ENCODE peak calls at places on chromosomes 4 and X, in five cellular contexts. One of them, this sample, is unnamed. For H3K4me1, the result is how much of the 10 kb centered on the place peaks cover.

GRCh38 chrX:40644175-40644574 is 3.2 kb downstream of the CXorf38 start:
- DNase-seq in tibial artery: no peak
- DNase-seq in neural progenitor cell: no peak
- DNase-seq in A549: no peak
- DNase-seq in naive thymus-derived CD4-positive, alpha-beta T cell: no peak
- DNase-seq in this sample: no peak

GRCh38 chr4:74223801-74224200 is 65.9 kb downstream of the MTHFD2L start:
- DNase-seq in tibial artery: no peak
- DNase-seq in neural progenitor cell: no peak
- DNase-seq in A549: no peak
- DNase-seq in naive thymus-derived CD4-positive, alpha-beta T cell: no peak
- DNase-seq in this sample: no peak

GRCh38 chr4:60396680-60397079 is 803.4 kb upstream of the ADGRL3 start:
- DNase-seq in tibial artery: no peak
- DNase-seq in neural progenitor cell: no peak
- DNase-seq in A549: no peak
- DNase-seq in naive thymus-derived CD4-positive, alpha-beta T cell: no peak
- DNase-seq in this sample: no peak

GRCh38 chr4:139278956-139279722 is 886 bp downstream of the MGARP start:
- DNase-seq in tibial artery: no peak
- DNase-seq in neural progenitor cell: peak
- DNase-seq in A549: no peak
- DNase-seq in naive thymus-derived CD4-positive, alpha-beta T cell: peak
- DNase-seq in this sample: no peak

GRCh38 chrX:106874075-106874474 is 29.1 kb downstream of the RIPPLY1 start:
- DNase-seq in tibial artery: no peak
- DNase-seq in neural progenitor cell: peak
- DNase-seq in A549: peak
- DNase-seq in naive thymus-derived CD4-positive, alpha-beta T cell: peak
- DNase-seq in this sample: no peak

GRCh38 chrX:65723706-65724105 is 56.3 kb downstream of the MSN start:
- DNase-seq in tibial artery: no peak
- DNase-seq in neural progenitor cell: no peak
- DNase-seq in A549: no peak
- DNase-seq in naive thymus-derived CD4-positive, alpha-beta T cell: no peak
- DNase-seq in this sample: no peak

GRCh38 chr4:6734165-6734786 is 18.3 kb downstream of the BLOC1S4 start:
- DNase-seq in tibial artery: no peak
- DNase-seq in neural progenitor cell: no peak
- DNase-seq in A549: no peak
- DNase-seq in naive thymus-derived CD4-positive, alpha-beta T cell: no peak
- DNase-seq in this sample: no peak

GRCh38 chr4:142563682-142564291 is 282.3 kb downstream of the INPP4B start:
- DNase-seq in tibial artery: no peak
- DNase-seq in neural progenitor cell: no peak
- DNase-seq in A549: no peak
- DNase-seq in naive thymus-derived CD4-positive, alpha-beta T cell: no peak
- DNase-seq in this sample: no peak

GRCh38 chr4:83150563-83151330 is 36.2 kb upstream of the PLAC8 start:
- DNase-seq in tibial artery: no peak
- DNase-seq in neural progenitor cell: no peak
- DNase-seq in A549: no peak
- DNase-seq in naive thymus-derived CD4-positive, alpha-beta T cell: no peak
- DNase-seq in this sample: no peak

GRCh38 chr4:68576272-68577100 is at the start of gene UGT2B17:
- DNase-seq in tibial artery: no peak
- DNase-seq in neural progenitor cell: no peak
- DNase-seq in A549: no peak
- DNase-seq in naive thymus-derived CD4-positive, alpha-beta T cell: no peak
- DNase-seq in this sample: no peak

GRCh38 chr4:41600243-41600642 is 62.3 kb downstream of the LIMCH1 start:
- DNase-seq in tibial artery: no peak
- DNase-seq in neural progenitor cell: no peak
- DNase-seq in A549: no peak
- DNase-seq in naive thymus-derived CD4-positive, alpha-beta T cell: no peak
- DNase-seq in this sample: no peak

GRCh38 chr4:38237139-38237538 is 276.9 kb downstream of the PTTG2 start:
- DNase-seq in tibial artery: no peak
- DNase-seq in neural progenitor cell: no peak
- DNase-seq in A549: no peak
- DNase-seq in naive thymus-derived CD4-positive, alpha-beta T cell: no peak
- DNase-seq in this sample: no peak

GRCh38 chrX:18873189-18873791 is 110.6 kb downstream of the PHKA2 start:
- DNase-seq in tibial artery: peak
- DNase-seq in neural progenitor cell: no peak
- DNase-seq in A549: peak
- DNase-seq in naive thymus-derived CD4-positive, alpha-beta T cell: no peak
- DNase-seq in this sample: peak

GRCh38 chr4:1621996-1622637 is 62.0 kb downstream of the FAM53A start:
- DNase-seq in tibial artery: no peak
- DNase-seq in neural progenitor cell: no peak
- DNase-seq in A549: no peak
- DNase-seq in naive thymus-derived CD4-positive, alpha-beta T cell: no peak
- DNase-seq in this sample: no peak

GRCh38 chrX:24662344-24662743 is 15.2 kb upstream of the PCYT1B start:
- DNase-seq in tibial artery: no peak
- DNase-seq in neural progenitor cell: no peak
- DNase-seq in A549: no peak
- DNase-seq in naive thymus-derived CD4-positive, alpha-beta T cell: no peak
- DNase-seq in this sample: no peak

GRCh38 chr4:183242291-183242690 is 77.8 kb downstream of the CLDN22 start:
- DNase-seq in tibial artery: no peak
- DNase-seq in neural progenitor cell: no peak
- DNase-seq in A549: no peak
- DNase-seq in naive thymus-derived CD4-positive, alpha-beta T cell: no peak
- DNase-seq in this sample: no peak
- H3K4me1 ChIP-seq in tibial artery: under half
- H3K4me1 ChIP-seq in neural progenitor cell: under half
- H3K4me1 ChIP-seq in A549: under half
- H3K4me1 ChIP-seq in naive thymus-derived CD4-positive, alpha-beta T cell: under half
- H3K4me1 ChIP-seq in this sample: under half

DNA sequence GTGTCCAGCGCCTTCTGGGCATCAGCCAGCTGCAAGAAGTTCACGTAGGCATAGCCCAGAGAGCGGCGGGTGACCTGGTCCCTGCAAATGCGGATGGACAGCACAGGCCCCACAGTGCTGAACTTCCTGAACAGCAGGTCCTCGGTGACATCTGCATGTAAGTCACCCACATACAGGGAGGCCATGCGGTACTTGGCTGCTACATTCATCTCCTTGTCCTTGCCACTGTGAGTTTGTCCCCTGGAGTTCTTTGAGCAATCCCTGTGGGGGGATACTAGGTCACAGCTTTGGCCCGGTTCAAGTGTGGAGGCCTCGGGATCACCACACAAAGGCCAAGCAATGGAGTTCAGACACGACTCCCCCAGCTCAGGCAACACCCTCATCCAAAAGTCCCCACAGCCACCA is 776 bp downstream of the PABPC4L start:
- DNase-seq in tibial artery: no peak
- DNase-seq in neural progenitor cell: no peak
- DNase-seq in A549: no peak
- DNase-seq in naive thymus-derived CD4-positive, alpha-beta T cell: no peak
- DNase-seq in this sample: peak
- H3K4me3 ChIP-seq in tibial artery: peak
- H3K4me3 ChIP-seq in neural progenitor cell: peak
- H3K4me3 ChIP-seq in A549: peak
- H3K4me3 ChIP-seq in naive thymus-derived CD4-positive, alpha-beta T cell: no peak
- H3K4me3 ChIP-seq in this sample: peak

GRCh38 chr4:144647095-144647959 is 1.4 kb downstream of the HHIP start:
- DNase-seq in tibial artery: no peak
- DNase-seq in neural progenitor cell: peak
- DNase-seq in A549: peak
- DNase-seq in naive thymus-derived CD4-positive, alpha-beta T cell: peak
- DNase-seq in this sample: no peak

GRCh38 chr4:144646523-144647094 is 653 bp downstream of the HHIP start:
- DNase-seq in tibial artery: no peak
- DNase-seq in neural progenitor cell: peak
- DNase-seq in A549: peak
- DNase-seq in naive thymus-derived CD4-positive, alpha-beta T cell: no peak
- DNase-seq in this sample: peak

GRCh38 chr4:144648042-144648441 is 2.1 kb downstream of the HHIP start:
- DNase-seq in tibial artery: no peak
- DNase-seq in neural progenitor cell: peak
- DNase-seq in A549: no peak
- DNase-seq in naive thymus-derived CD4-positive, alpha-beta T cell: no peak
- DNase-seq in this sample: no peak

GRCh38 chr4:144649646-144650045 is 3.7 kb downstream of the HHIP start:
- DNase-seq in tibial artery: no peak
- DNase-seq in neural progenitor cell: peak
- DNase-seq in A549: no peak
- DNase-seq in naive thymus-derived CD4-positive, alpha-beta T cell: no peak
- DNase-seq in this sample: no peak

DNA sequence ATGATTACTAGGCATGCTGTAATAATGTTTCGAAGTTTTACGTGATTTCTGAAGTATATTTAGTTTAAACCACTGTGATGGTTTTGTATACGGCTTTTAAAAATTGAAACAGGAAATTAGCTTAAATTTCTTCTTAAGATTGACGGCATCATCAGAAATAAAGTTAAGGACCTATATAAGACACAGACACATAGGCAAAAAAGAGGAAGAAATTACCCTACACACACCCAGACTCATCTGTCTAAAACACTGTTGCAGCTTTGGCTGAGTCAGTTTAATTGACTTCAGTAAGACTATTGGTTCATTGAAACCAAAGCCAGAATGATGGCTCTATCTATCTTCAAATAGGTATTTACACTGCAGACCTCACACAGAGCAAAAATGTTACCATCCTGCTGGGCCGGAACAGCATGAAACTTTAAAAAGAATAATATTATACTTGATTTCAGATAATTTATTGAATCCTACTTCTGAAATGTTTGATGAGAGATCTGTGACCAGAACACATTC is 4.4 kb downstream of the HHIP start:
- DNase-seq in tibial artery: no peak
- DNase-seq in neural progenitor cell: no peak
- DNase-seq in A549: no peak
- DNase-seq in naive thymus-derived CD4-positive, alpha-beta T cell: no peak
- DNase-seq in this sample: no peak
- H3K4me1 ChIP-seq in tibial artery: under half
- H3K4me1 ChIP-seq in neural progenitor cell: under half
- H3K4me1 ChIP-seq in A549: under half
- H3K4me1 ChIP-seq in naive thymus-derived CD4-positive, alpha-beta T cell: under half
- H3K4me1 ChIP-seq in this sample: under half

GRCh38 chr4:108849611-108850406 is 87.0 kb upstream of the ETNPPL start:
- DNase-seq in tibial artery: no peak
- DNase-seq in neural progenitor cell: no peak
- DNase-seq in A549: no peak
- DNase-seq in naive thymus-derived CD4-positive, alpha-beta T cell: no peak
- DNase-seq in this sample: no peak

GRCh38 chr4:108851346-108851745 is 88.5 kb upstream of the ETNPPL start:
- DNase-seq in tibial artery: no peak
- DNase-seq in neural progenitor cell: no peak
- DNase-seq in A549: no peak
- DNase-seq in naive thymus-derived CD4-positive, alpha-beta T cell: no peak
- DNase-seq in this sample: no peak

GRCh38 chr4:108846568-108846967 is 83.7 kb upstream of the ETNPPL start:
- DNase-seq in tibial artery: no peak
- DNase-seq in neural progenitor cell: no peak
- DNase-seq in A549: no peak
- DNase-seq in naive thymus-derived CD4-positive, alpha-beta T cell: no peak
- DNase-seq in this sample: no peak

GRCh38 chr4:108852691-108853090 is 89.8 kb upstream of the ETNPPL start:
- DNase-seq in tibial artery: no peak
- DNase-seq in neural progenitor cell: no peak
- DNase-seq in A549: no peak
- DNase-seq in naive thymus-derived CD4-positive, alpha-beta T cell: no peak
- DNase-seq in this sample: no peak

DNA sequence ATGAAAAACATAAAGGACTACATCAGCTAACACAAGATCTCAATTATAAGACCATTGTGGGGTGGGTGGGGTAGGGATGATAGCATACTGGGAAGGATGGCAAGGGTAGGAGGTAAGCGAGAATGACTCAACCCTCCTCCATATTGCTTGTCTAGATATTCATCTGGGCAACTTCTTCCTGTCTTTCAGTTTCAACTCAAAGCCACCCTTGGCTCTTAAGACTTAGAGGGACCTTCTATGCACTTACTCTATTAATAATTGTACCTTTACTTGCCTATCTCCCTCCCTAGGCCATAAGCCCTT is 87.5 kb upstream of the ETNPPL start:
- DNase-seq in tibial artery: no peak
- DNase-seq in neural progenitor cell: no peak
- DNase-seq in A549: no peak
- DNase-seq in naive thymus-derived CD4-positive, alpha-beta T cell: no peak
- DNase-seq in this sample: no peak
- H3K4me3 ChIP-seq in tibial artery: no peak
- H3K4me3 ChIP-seq in neural progenitor cell: no peak
- H3K4me3 ChIP-seq in A549: no peak
- H3K4me3 ChIP-seq in naive thymus-derived CD4-positive, alpha-beta T cell: no peak
- H3K4me3 ChIP-seq in this sample: no peak

DNA sequence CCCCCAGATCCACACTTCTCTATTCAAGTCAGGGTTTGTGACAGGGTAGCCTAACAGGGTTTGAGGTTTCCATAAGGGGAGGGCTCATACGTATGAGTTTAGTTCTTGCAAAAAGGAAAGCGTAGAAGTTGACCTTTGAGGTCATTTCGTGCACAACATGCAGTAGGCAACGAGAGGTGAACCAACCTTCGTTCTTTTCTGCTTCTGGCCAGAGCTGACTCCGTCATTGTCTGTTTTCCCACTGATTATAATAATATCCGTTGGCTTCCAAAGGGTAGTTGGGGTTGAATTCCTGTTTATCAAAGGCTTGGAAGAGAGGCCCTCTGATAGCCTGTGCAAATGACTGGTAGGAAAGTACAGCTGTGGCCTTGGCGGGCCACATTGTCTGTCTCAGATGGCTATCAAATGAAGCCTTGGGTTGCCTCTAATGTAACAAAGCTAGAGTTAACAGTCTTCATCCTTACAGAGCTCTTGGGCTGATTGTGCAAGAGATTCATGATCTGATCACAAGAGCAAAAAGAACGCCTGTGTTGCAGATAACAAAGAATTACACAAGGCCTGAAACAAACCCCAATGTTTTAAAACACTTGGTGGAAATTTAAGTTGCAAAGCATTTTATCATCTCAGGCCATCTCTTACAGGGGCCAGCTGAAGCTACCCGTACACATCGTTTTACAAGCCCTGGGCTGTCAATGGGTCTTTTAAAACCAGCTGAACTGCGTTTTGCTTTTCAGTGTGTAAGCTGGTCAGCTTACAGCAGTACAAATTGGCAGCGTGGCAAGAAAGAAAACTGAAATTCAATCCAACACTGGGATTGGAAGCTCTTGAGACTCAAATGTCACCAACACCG is 46.1 kb upstream of the FAM9C start:
- DNase-seq in tibial artery: no peak
- DNase-seq in neural progenitor cell: no peak
- DNase-seq in A549: no peak
- DNase-seq in naive thymus-derived CD4-positive, alpha-beta T cell: peak
- DNase-seq in this sample: no peak
- H3K4me1 ChIP-seq in tibial artery: under half
- H3K4me1 ChIP-seq in neural progenitor cell: under half
- H3K4me1 ChIP-seq in A549: under half
- H3K4me1 ChIP-seq in naive thymus-derived CD4-positive, alpha-beta T cell: half or more
- H3K4me1 ChIP-seq in this sample: under half